ENCODE peak calls at places on chromosomes 11 and 22, in nine cellular contexts. One of them, this sample, is unnamed.

GRCh38 chr11:63866211-63866610 is 27.3 kb downstream of the MARK2 start:
- DNase-seq in GM23338: no peak
- DNase-seq in fibroblast of the aortic adventitia: peak; percentile 64
- DNase-seq in BE2C: no peak
- DNase-seq in body of pancreas: peak; percentile 84
- DNase-seq in Karpas-422: no peak
- DNase-seq in cardiac muscle cell: no peak
- DNase-seq in A549: no peak
- DNase-seq in mesendoderm: no peak
- DNase-seq in this sample: no peak

GRCh38 chr11:2860636-2861035 is 24.9 kb downstream of the CDKN1C start:
- DNase-seq in GM23338: no peak
- DNase-seq in fibroblast of the aortic adventitia: no peak
- DNase-seq in BE2C: no peak
- DNase-seq in body of pancreas: peak; percentile 76
- DNase-seq in Karpas-422: no peak
- DNase-seq in cardiac muscle cell: no peak
- DNase-seq in A549: peak; percentile 52
- DNase-seq in mesendoderm: no peak
- DNase-seq in this sample: no peak

GRCh38 chr11:11422291-11423128 is 69.5 kb upstream of the CSNK2A3 start:
- DNase-seq in GM23338: no peak
- DNase-seq in fibroblast of the aortic adventitia: no peak
- DNase-seq in BE2C: no peak
- DNase-seq in body of pancreas: peak; percentile 22
- DNase-seq in Karpas-422: no peak
- DNase-seq in cardiac muscle cell: no peak
- DNase-seq in A549: no peak
- DNase-seq in mesendoderm: no peak
- DNase-seq in this sample: no peak

GRCh38 chr11:107999759-108000455 is 8.8 kb upstream of the CUL5 start:
- DNase-seq in GM23338: peak; percentile 96
- DNase-seq in fibroblast of the aortic adventitia: peak; percentile 21
- DNase-seq in BE2C: peak; percentile 62
- DNase-seq in body of pancreas: no peak
- DNase-seq in Karpas-422: peak; percentile 94
- DNase-seq in cardiac muscle cell: peak; percentile 84
- DNase-seq in A549: peak; percentile 67
- DNase-seq in mesendoderm: peak; percentile 92
- DNase-seq in this sample: no peak

GRCh38 chr11:1442163-1442562 is 44.4 kb downstream of the MOB2 start:
- DNase-seq in GM23338: peak; percentile 68
- DNase-seq in fibroblast of the aortic adventitia: no peak
- DNase-seq in BE2C: no peak
- DNase-seq in body of pancreas: no peak
- DNase-seq in Karpas-422: no peak
- DNase-seq in cardiac muscle cell: peak; percentile 37
- DNase-seq in A549: peak; percentile 42
- DNase-seq in mesendoderm: peak; percentile 72
- DNase-seq in this sample: no peak

GRCh38 chr11:59698506-59698905 is 15.1 kb downstream of the OR10V1 start:
- DNase-seq in GM23338: no peak
- DNase-seq in fibroblast of the aortic adventitia: no peak
- DNase-seq in BE2C: no peak
- DNase-seq in body of pancreas: no peak
- DNase-seq in Karpas-422: no peak
- DNase-seq in cardiac muscle cell: no peak
- DNase-seq in A549: no peak
- DNase-seq in mesendoderm: no peak
- DNase-seq in this sample: no peak

GRCh38 chr11:46050065-46050464 is 71.2 kb downstream of the PHF21A start:
- DNase-seq in GM23338: peak; percentile 58
- DNase-seq in fibroblast of the aortic adventitia: peak; percentile 82
- DNase-seq in BE2C: no peak
- DNase-seq in body of pancreas: peak; percentile 25
- DNase-seq in Karpas-422: no peak
- DNase-seq in cardiac muscle cell: peak; percentile 91
- DNase-seq in A549: no peak
- DNase-seq in mesendoderm: peak; percentile 94
- DNase-seq in this sample: peak; percentile 88

GRCh38 chr22:23749747-23750373 is 1.1 kb downstream of the ZNF70 start:
- DNase-seq in GM23338: no peak
- DNase-seq in fibroblast of the aortic adventitia: peak; percentile 91
- DNase-seq in BE2C: no peak
- DNase-seq in body of pancreas: no peak
- DNase-seq in Karpas-422: peak; percentile 43
- DNase-seq in cardiac muscle cell: no peak
- DNase-seq in A549: no peak
- DNase-seq in mesendoderm: no peak
- DNase-seq in this sample: no peak

GRCh38 chr22:20141186-20142077 is 9.4 kb downstream of the CCDC188 start:
- DNase-seq in GM23338: no peak
- DNase-seq in fibroblast of the aortic adventitia: peak; percentile 36
- DNase-seq in BE2C: no peak
- DNase-seq in body of pancreas: no peak
- DNase-seq in Karpas-422: no peak
- DNase-seq in cardiac muscle cell: no peak
- DNase-seq in A549: no peak
- DNase-seq in mesendoderm: peak; percentile 40
- DNase-seq in this sample: peak; percentile 59

GRCh38 chr11:77171885-77172665 is 44.0 kb downstream of the MYO7A start:
- DNase-seq in GM23338: peak; percentile 88
- DNase-seq in fibroblast of the aortic adventitia: no peak
- DNase-seq in BE2C: no peak
- DNase-seq in body of pancreas: no peak
- DNase-seq in Karpas-422: no peak
- DNase-seq in cardiac muscle cell: peak; percentile 68
- DNase-seq in A549: no peak
- DNase-seq in mesendoderm: peak; percentile 88
- DNase-seq in this sample: no peak

GRCh38 chr22:28857288-28857687 is 26.1 kb upstream of the ZNRF3 start:
- DNase-seq in GM23338: no peak
- DNase-seq in fibroblast of the aortic adventitia: no peak
- DNase-seq in BE2C: no peak
- DNase-seq in body of pancreas: no peak
- DNase-seq in Karpas-422: no peak
- DNase-seq in cardiac muscle cell: no peak
- DNase-seq in A549: no peak
- DNase-seq in mesendoderm: peak; percentile 18
- DNase-seq in this sample: no peak

GRCh38 chr11:76793391-76793811 is 10.2 kb downstream of the TSKU start:
- DNase-seq in GM23338: no peak
- DNase-seq in fibroblast of the aortic adventitia: no peak
- DNase-seq in BE2C: no peak
- DNase-seq in body of pancreas: peak; percentile 19
- DNase-seq in Karpas-422: no peak
- DNase-seq in cardiac muscle cell: no peak
- DNase-seq in A549: peak; percentile 7
- DNase-seq in mesendoderm: no peak
- DNase-seq in this sample: peak; percentile 62

GRCh38 chr11:15688351-15688792 is 573.6 kb downstream of the INSC start:
- DNase-seq in GM23338: no peak
- DNase-seq in fibroblast of the aortic adventitia: peak; percentile 31
- DNase-seq in BE2C: no peak
- DNase-seq in body of pancreas: no peak
- DNase-seq in Karpas-422: no peak
- DNase-seq in cardiac muscle cell: no peak
- DNase-seq in A549: no peak
- DNase-seq in mesendoderm: no peak
- DNase-seq in this sample: peak; percentile 9

DNA sequence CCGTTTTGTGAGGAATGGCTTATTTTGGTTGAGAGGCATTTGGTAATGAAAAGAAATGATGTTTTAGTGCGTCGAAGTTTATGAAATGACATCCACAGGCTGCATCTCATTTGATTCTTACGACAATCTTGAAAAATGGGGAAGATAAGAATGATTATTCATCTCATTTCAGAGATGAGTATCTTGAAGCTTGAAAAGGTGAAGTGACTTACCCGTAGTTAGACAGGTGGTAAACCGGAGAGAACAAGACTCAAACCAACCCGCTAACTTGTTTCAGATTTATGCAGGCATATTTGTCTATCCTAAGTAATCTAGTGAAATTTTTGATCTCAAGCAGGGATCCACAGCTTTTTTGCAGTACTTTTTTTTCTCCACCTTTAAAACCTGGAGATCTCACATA is 9.1 kb upstream of the SORL1-AS1 start:
- DNase-seq in GM23338: no peak
- DNase-seq in fibroblast of the aortic adventitia: no peak
- DNase-seq in BE2C: no peak
- DNase-seq in body of pancreas: no peak
- DNase-seq in Karpas-422: no peak
- DNase-seq in cardiac muscle cell: no peak
- DNase-seq in A549: no peak
- DNase-seq in mesendoderm: no peak
- DNase-seq in this sample: no peak
- H3K4me3 ChIP-seq in GM23338: no peak overlapping the region
- H3K4me3 ChIP-seq in fibroblast of the aortic adventitia: no peak overlapping the region
- H3K4me3 ChIP-seq in BE2C: no peak overlapping the region
- H3K4me3 ChIP-seq in body of pancreas: no peak overlapping the region
- H3K4me3 ChIP-seq in Karpas-422: peak overlapping the region; percentile 45
- H3K4me3 ChIP-seq in cardiac muscle cell: no peak overlapping the region
- H3K4me3 ChIP-seq in A549: no peak overlapping the region
- H3K4me3 ChIP-seq in mesendoderm: no peak overlapping the region
- H3K4me3 ChIP-seq in this sample: no peak overlapping the region

GRCh38 chr22:27302501-27302900 is 499.1 kb downstream of the MN1 start:
- DNase-seq in GM23338: no peak
- DNase-seq in fibroblast of the aortic adventitia: no peak
- DNase-seq in BE2C: no peak
- DNase-seq in body of pancreas: no peak
- DNase-seq in Karpas-422: no peak
- DNase-seq in cardiac muscle cell: no peak
- DNase-seq in A549: no peak
- DNase-seq in mesendoderm: no peak
- DNase-seq in this sample: no peak

GRCh38 chr22:27297125-27297524 is 504.4 kb downstream of the MN1 start:
- DNase-seq in GM23338: no peak
- DNase-seq in fibroblast of the aortic adventitia: no peak
- DNase-seq in BE2C: no peak
- DNase-seq in body of pancreas: no peak
- DNase-seq in Karpas-422: no peak
- DNase-seq in cardiac muscle cell: no peak
- DNase-seq in A549: no peak
- DNase-seq in mesendoderm: no peak
- DNase-seq in this sample: no peak

GRCh38 chr22:27298387-27299141 is 503.0 kb downstream of the MN1 start:
- DNase-seq in GM23338: no peak
- DNase-seq in fibroblast of the aortic adventitia: no peak
- DNase-seq in BE2C: no peak
- DNase-seq in body of pancreas: no peak
- DNase-seq in Karpas-422: no peak
- DNase-seq in cardiac muscle cell: no peak
- DNase-seq in A549: no peak
- DNase-seq in mesendoderm: no peak
- DNase-seq in this sample: no peak

GRCh38 chr22:27300661-27301285 is 500.8 kb downstream of the MN1 start:
- DNase-seq in GM23338: no peak
- DNase-seq in fibroblast of the aortic adventitia: no peak
- DNase-seq in BE2C: no peak
- DNase-seq in body of pancreas: no peak
- DNase-seq in Karpas-422: no peak
- DNase-seq in cardiac muscle cell: no peak
- DNase-seq in A549: no peak
- DNase-seq in mesendoderm: no peak
- DNase-seq in this sample: no peak

DNA sequence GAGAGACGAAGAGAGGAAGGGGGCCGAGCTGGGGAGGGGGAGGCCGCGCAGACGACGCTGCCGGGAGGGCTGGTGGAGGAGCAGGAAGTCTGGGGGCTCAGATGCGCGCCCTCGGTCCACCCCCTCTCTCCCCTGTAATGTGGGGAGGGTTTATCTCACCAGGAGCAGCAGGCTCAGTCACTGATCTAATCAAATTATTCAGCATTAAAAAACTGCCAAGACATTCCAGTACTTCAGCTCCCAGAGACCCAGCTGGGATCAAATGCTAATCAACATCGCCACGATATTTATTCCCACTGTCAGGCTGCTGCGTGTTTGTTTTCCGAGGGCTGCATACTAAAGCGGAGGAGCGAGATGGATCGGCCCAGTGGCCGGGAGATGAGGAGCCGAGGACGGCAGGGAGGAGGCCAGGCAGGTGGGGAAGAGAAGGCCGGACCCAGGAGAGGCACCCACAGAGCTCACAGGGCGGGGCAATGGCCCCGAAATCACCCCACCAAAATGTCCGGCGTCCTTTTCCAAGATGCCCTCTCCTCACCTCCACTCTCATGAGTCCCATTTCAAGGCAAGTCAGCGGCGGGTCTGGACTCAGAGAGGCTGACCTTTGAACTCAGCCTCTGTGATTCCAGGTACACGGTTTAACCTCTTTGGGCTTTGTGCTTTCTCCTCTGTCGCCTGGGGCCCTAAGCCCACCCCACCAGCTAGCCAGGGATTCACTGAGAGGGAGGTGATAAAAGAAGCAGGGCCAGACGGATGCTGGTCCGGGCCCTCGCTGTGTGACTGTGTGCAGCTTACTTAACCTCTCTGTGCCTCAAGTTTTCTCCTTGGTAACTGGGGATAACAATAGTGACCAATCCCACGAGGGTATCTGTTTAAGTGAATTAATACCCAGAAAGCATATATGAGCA is 502.1 kb downstream of the MN1 start:
- DNase-seq in GM23338: peak; percentile 36
- DNase-seq in fibroblast of the aortic adventitia: no peak
- DNase-seq in BE2C: no peak
- DNase-seq in body of pancreas: no peak
- DNase-seq in Karpas-422: no peak
- DNase-seq in cardiac muscle cell: no peak
- DNase-seq in A549: no peak
- DNase-seq in mesendoderm: peak; percentile 12
- DNase-seq in this sample: no peak
- H3K4me3 ChIP-seq in GM23338: peak overlapping the region; percentile 53
- H3K4me3 ChIP-seq in fibroblast of the aortic adventitia: peak overlapping the region; percentile 31
- H3K4me3 ChIP-seq in BE2C: peak overlapping the region; percentile 42
- H3K4me3 ChIP-seq in body of pancreas: no peak overlapping the region
- H3K4me3 ChIP-seq in Karpas-422: no peak overlapping the region
- H3K4me3 ChIP-seq in cardiac muscle cell: no peak overlapping the region
- H3K4me3 ChIP-seq in A549: no peak overlapping the region
- H3K4me3 ChIP-seq in mesendoderm: no peak overlapping the region
- H3K4me3 ChIP-seq in this sample: peak overlapping the region; percentile 22

GRCh38 chr11:69624293-69624692 is 16.7 kb upstream of the CCND1 start:
- DNase-seq in GM23338: no peak
- DNase-seq in fibroblast of the aortic adventitia: no peak
- DNase-seq in BE2C: no peak
- DNase-seq in body of pancreas: no peak
- DNase-seq in Karpas-422: no peak
- DNase-seq in cardiac muscle cell: no peak
- DNase-seq in A549: no peak
- DNase-seq in mesendoderm: no peak
- DNase-seq in this sample: no peak
- H3K4me3 ChIP-seq in GM23338: no peak overlapping the region
- H3K4me3 ChIP-seq in fibroblast of the aortic adventitia: no peak overlapping the region
- H3K4me3 ChIP-seq in BE2C: no peak overlapping the region
- H3K4me3 ChIP-seq in body of pancreas: no peak overlapping the region
- H3K4me3 ChIP-seq in Karpas-422: no peak overlapping the region
- H3K4me3 ChIP-seq in cardiac muscle cell: no peak overlapping the region
- H3K4me3 ChIP-seq in A549: no peak overlapping the region
- H3K4me3 ChIP-seq in mesendoderm: no peak overlapping the region
- H3K4me3 ChIP-seq in this sample: no peak overlapping the region

DNA sequence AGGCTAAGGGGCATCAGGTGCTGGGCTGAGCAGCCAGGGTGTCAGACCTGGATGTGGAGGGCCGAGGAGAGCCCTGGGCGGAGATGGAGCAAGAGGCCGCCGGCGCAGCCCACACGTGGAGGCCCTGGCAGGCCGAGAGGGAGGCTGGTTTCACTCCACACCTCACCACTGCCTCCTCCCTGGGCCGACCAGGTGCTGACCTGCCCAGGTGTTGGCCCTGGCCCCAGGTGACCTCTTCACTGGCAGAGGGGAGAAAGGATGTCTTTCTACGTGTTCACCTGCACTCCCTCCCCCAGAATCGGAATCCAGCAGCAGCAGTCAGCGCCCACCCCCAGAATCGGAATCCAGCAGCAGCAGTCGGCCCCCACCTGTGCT is 781 bp downstream of the ANO9 start:
- DNase-seq in GM23338: no peak
- DNase-seq in fibroblast of the aortic adventitia: no peak
- DNase-seq in BE2C: no peak
- DNase-seq in body of pancreas: peak; percentile 39
- DNase-seq in Karpas-422: no peak
- DNase-seq in cardiac muscle cell: no peak
- DNase-seq in A549: no peak
- DNase-seq in mesendoderm: no peak
- DNase-seq in this sample: no peak
- H3K4me3 ChIP-seq in GM23338: peak overlapping the region; percentile 56
- H3K4me3 ChIP-seq in fibroblast of the aortic adventitia: no peak overlapping the region
- H3K4me3 ChIP-seq in BE2C: no peak overlapping the region
- H3K4me3 ChIP-seq in body of pancreas: peak overlapping the region; percentile 9
- H3K4me3 ChIP-seq in Karpas-422: no peak overlapping the region
- H3K4me3 ChIP-seq in cardiac muscle cell: no peak overlapping the region
- H3K4me3 ChIP-seq in A549: no peak overlapping the region
- H3K4me3 ChIP-seq in mesendoderm: no peak overlapping the region
- H3K4me3 ChIP-seq in this sample: no peak overlapping the region